ENCODE peak calls at places on chromosome 16, in ten cellular contexts. One of them, this sample, is unnamed.

GRCh38 chr16:9077001-9077809 is 14.2 kb upstream of the HAPSTR1 start:
- DNase-seq in pancreas: no peak
- DNase-seq in upper lobe of right lung: no peak
- DNase-seq in heart right ventricle: no peak
- DNase-seq in foreskin keratinocyte: peak
- DNase-seq in coronary artery: no peak
- DNase-seq in fibroblast of mammary gland: peak
- DNase-seq in testis: no peak
- DNase-seq in left lung: no peak
- DNase-seq in PC-9: peak
- DNase-seq in this sample: no peak

GRCh38 chr16:57297856-57298255 is 13.4 kb upstream of the PLLP start:
- DNase-seq in testis: no peak
- DNase-seq in upper lobe of right lung: no peak
- DNase-seq in foreskin keratinocyte: no peak
- DNase-seq in fibroblast of mammary gland: no peak
- DNase-seq in coronary artery: peak
- DNase-seq in heart right ventricle: no peak
- DNase-seq in PC-9: no peak
- DNase-seq in pancreas: no peak
- DNase-seq in left lung: no peak
- DNase-seq in this sample: no peak

GRCh38 chr16:57871457-57871856 is 69.2 kb upstream of the KIFC3 start:
- DNase-seq in upper lobe of right lung: no peak
- DNase-seq in PC-9: no peak
- DNase-seq in left lung: no peak
- DNase-seq in heart right ventricle: no peak
- DNase-seq in fibroblast of mammary gland: peak
- DNase-seq in testis: no peak
- DNase-seq in pancreas: no peak
- DNase-seq in foreskin keratinocyte: peak
- DNase-seq in coronary artery: no peak
- DNase-seq in this sample: no peak

GRCh38 chr16:50469744-50470301 is 78.4 kb upstream of the NKD1 start:
- DNase-seq in coronary artery: no peak
- DNase-seq in heart right ventricle: no peak
- DNase-seq in fibroblast of mammary gland: no peak
- DNase-seq in upper lobe of right lung: no peak
- DNase-seq in pancreas: no peak
- DNase-seq in testis: no peak
- DNase-seq in left lung: no peak
- DNase-seq in PC-9: no peak
- DNase-seq in foreskin keratinocyte: no peak
- DNase-seq in this sample: no peak

GRCh38 chr16:23962001-23962400 is 126.2 kb downstream of the PRKCB start:
- DNase-seq in testis: no peak
- DNase-seq in coronary artery: peak
- DNase-seq in fibroblast of mammary gland: no peak
- DNase-seq in heart right ventricle: no peak
- DNase-seq in foreskin keratinocyte: no peak
- DNase-seq in upper lobe of right lung: no peak
- DNase-seq in pancreas: no peak
- DNase-seq in PC-9: no peak
- DNase-seq in left lung: no peak
- DNase-seq in this sample: no peak

GRCh38 chr16:48101069-48101674 is 54.6 kb downstream of the ABCC12 start:
- DNase-seq in pancreas: peak
- DNase-seq in testis: no peak
- DNase-seq in foreskin keratinocyte: no peak
- DNase-seq in PC-9: no peak
- DNase-seq in heart right ventricle: no peak
- DNase-seq in left lung: no peak
- DNase-seq in upper lobe of right lung: no peak
- DNase-seq in coronary artery: no peak
- DNase-seq in fibroblast of mammary gland: no peak
- DNase-seq in this sample: no peak

GRCh38 chr16:85119333-85120005 is 7.2 kb upstream of the CIBAR2 start:
- DNase-seq in foreskin keratinocyte: no peak
- DNase-seq in heart right ventricle: no peak
- DNase-seq in left lung: no peak
- DNase-seq in upper lobe of right lung: no peak
- DNase-seq in pancreas: no peak
- DNase-seq in fibroblast of mammary gland: no peak
- DNase-seq in PC-9: no peak
- DNase-seq in coronary artery: no peak
- DNase-seq in testis: no peak
- DNase-seq in this sample: no peak

GRCh38 chr16:52545544-52546262 is 1.2 kb downstream of the TOX3 start:
- DNase-seq in fibroblast of mammary gland: no peak
- DNase-seq in coronary artery: no peak
- DNase-seq in testis: no peak
- DNase-seq in pancreas: no peak
- DNase-seq in foreskin keratinocyte: no peak
- DNase-seq in heart right ventricle: peak
- DNase-seq in PC-9: no peak
- DNase-seq in upper lobe of right lung: no peak
- DNase-seq in left lung: peak
- DNase-seq in this sample: no peak

GRCh38 chr16:56357765-56358322 is 67.5 kb downstream of the AMFR start:
- DNase-seq in testis: peak
- DNase-seq in heart right ventricle: no peak
- DNase-seq in coronary artery: no peak
- DNase-seq in foreskin keratinocyte: no peak
- DNase-seq in fibroblast of mammary gland: no peak
- DNase-seq in PC-9: no peak
- DNase-seq in upper lobe of right lung: peak
- DNase-seq in left lung: peak
- DNase-seq in pancreas: no peak
- DNase-seq in this sample: no peak

GRCh38 chr16:85777583-85778310 is 21.6 kb downstream of the EMC8 start:
- DNase-seq in testis: no peak
- DNase-seq in left lung: no peak
- DNase-seq in heart right ventricle: no peak
- DNase-seq in coronary artery: no peak
- DNase-seq in foreskin keratinocyte: peak
- DNase-seq in upper lobe of right lung: no peak
- DNase-seq in PC-9: peak
- DNase-seq in pancreas: no peak
- DNase-seq in fibroblast of mammary gland: peak
- DNase-seq in this sample: no peak

GRCh38 chr16:7405166-7405565 is 72.5 kb downstream of the RBFOX1 start:
- DNase-seq in coronary artery: no peak
- DNase-seq in foreskin keratinocyte: no peak
- DNase-seq in upper lobe of right lung: peak
- DNase-seq in fibroblast of mammary gland: no peak
- DNase-seq in pancreas: peak
- DNase-seq in PC-9: peak
- DNase-seq in left lung: peak
- DNase-seq in testis: peak
- DNase-seq in heart right ventricle: peak
- DNase-seq in this sample: no peak

GRCh38 chr16:23146877-23147601 is 2.2 kb downstream of the USP31 start:
- DNase-seq in left lung: no peak
- DNase-seq in testis: no peak
- DNase-seq in upper lobe of right lung: no peak
- DNase-seq in fibroblast of mammary gland: no peak
- DNase-seq in foreskin keratinocyte: no peak
- DNase-seq in pancreas: no peak
- DNase-seq in heart right ventricle: no peak
- DNase-seq in coronary artery: no peak
- DNase-seq in PC-9: no peak
- DNase-seq in this sample: no peak

GRCh38 chr16:77206533-77206932 is 7.3 kb downstream of the SYCE1L start:
- DNase-seq in left lung: no peak
- DNase-seq in heart right ventricle: no peak
- DNase-seq in testis: no peak
- DNase-seq in PC-9: no peak
- DNase-seq in foreskin keratinocyte: no peak
- DNase-seq in fibroblast of mammary gland: no peak
- DNase-seq in coronary artery: no peak
- DNase-seq in upper lobe of right lung: no peak
- DNase-seq in pancreas: no peak
- DNase-seq in this sample: no peak

GRCh38 chr16:77212736-77213541 is 13.7 kb downstream of the SYCE1L start:
- DNase-seq in foreskin keratinocyte: peak
- DNase-seq in PC-9: peak
- DNase-seq in upper lobe of right lung: peak
- DNase-seq in testis: peak
- DNase-seq in heart right ventricle: peak
- DNase-seq in left lung: no peak
- DNase-seq in coronary artery: no peak
- DNase-seq in fibroblast of mammary gland: no peak
- DNase-seq in pancreas: peak
- DNase-seq in this sample: peak

GRCh38 chr16:77208382-77208781 is 9.2 kb downstream of the SYCE1L start:
- DNase-seq in heart right ventricle: no peak
- DNase-seq in fibroblast of mammary gland: no peak
- DNase-seq in PC-9: no peak
- DNase-seq in upper lobe of right lung: no peak
- DNase-seq in pancreas: no peak
- DNase-seq in foreskin keratinocyte: no peak
- DNase-seq in testis: no peak
- DNase-seq in left lung: no peak
- DNase-seq in coronary artery: no peak
- DNase-seq in this sample: no peak

GRCh38 chr16:77211880-77212735 is 12.9 kb downstream of the SYCE1L start:
- DNase-seq in upper lobe of right lung: peak
- DNase-seq in foreskin keratinocyte: no peak
- DNase-seq in PC-9: peak
- DNase-seq in left lung: peak
- DNase-seq in heart right ventricle: peak
- DNase-seq in testis: peak
- DNase-seq in fibroblast of mammary gland: no peak
- DNase-seq in pancreas: peak
- DNase-seq in coronary artery: no peak
- DNase-seq in this sample: peak

GRCh38 chr16:77207029-77207428 is 7.8 kb downstream of the SYCE1L start:
- DNase-seq in pancreas: no peak
- DNase-seq in PC-9: no peak
- DNase-seq in testis: no peak
- DNase-seq in coronary artery: no peak
- DNase-seq in foreskin keratinocyte: no peak
- DNase-seq in fibroblast of mammary gland: no peak
- DNase-seq in left lung: no peak
- DNase-seq in upper lobe of right lung: no peak
- DNase-seq in heart right ventricle: no peak
- DNase-seq in this sample: no peak
- TF ChIP-seq CTCF in pancreas: no peak
- TF ChIP-seq CTCF in PC-9: no peak
- TF ChIP-seq CTCF in testis: no peak
- TF ChIP-seq CTCF in coronary artery: no peak
- TF ChIP-seq CTCF in foreskin keratinocyte: no peak
- TF ChIP-seq CTCF in fibroblast of mammary gland: no peak
- TF ChIP-seq CTCF in left lung: no peak
- TF ChIP-seq CTCF in upper lobe of right lung: no peak
- TF ChIP-seq CTCF in heart right ventricle: no peak
- TF ChIP-seq CTCF in this sample: no peak

GRCh38 chr16:46974352-46974751 is 878 bp upstream of the DNAJA2 start:
- DNase-seq in upper lobe of right lung: no peak
- DNase-seq in heart right ventricle: no peak
- DNase-seq in fibroblast of mammary gland: peak
- DNase-seq in testis: no peak
- DNase-seq in pancreas: no peak
- DNase-seq in PC-9: no peak
- DNase-seq in coronary artery: no peak
- DNase-seq in left lung: no peak
- DNase-seq in foreskin keratinocyte: no peak
- DNase-seq in this sample: no peak
- TF ChIP-seq CTCF in upper lobe of right lung: no peak
- TF ChIP-seq CTCF in heart right ventricle: no peak
- TF ChIP-seq CTCF in fibroblast of mammary gland: no peak
- TF ChIP-seq CTCF in testis: no peak
- TF ChIP-seq CTCF in pancreas: no peak
- TF ChIP-seq CTCF in PC-9: no peak
- TF ChIP-seq CTCF in coronary artery: no peak
- TF ChIP-seq CTCF in left lung: no peak
- TF ChIP-seq CTCF in foreskin keratinocyte: peak
- TF ChIP-seq CTCF in this sample: no peak

DNA sequence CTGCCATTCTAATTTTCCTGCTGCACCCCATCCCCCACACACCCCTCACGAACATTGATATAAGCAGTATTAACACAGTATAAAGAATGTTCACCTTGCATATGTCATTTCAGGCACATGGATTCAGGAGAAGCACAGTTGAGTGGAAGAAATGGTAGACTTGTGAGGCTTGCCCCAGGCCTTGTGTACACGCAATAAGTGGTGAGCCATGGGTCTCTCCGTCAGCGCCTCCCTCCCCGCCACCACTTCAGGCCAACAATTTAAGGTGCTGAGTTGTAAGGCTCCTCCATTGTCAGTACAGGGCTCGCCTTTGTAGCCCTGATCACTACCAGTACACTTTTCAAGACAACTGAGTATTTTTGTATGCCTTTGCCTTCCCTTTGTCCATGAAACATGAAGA is 12.2 kb upstream of the CLEC18C start:
- DNase-seq in fibroblast of mammary gland: no peak
- DNase-seq in heart right ventricle: no peak
- DNase-seq in foreskin keratinocyte: no peak
- DNase-seq in testis: peak
- DNase-seq in PC-9: no peak
- DNase-seq in upper lobe of right lung: no peak
- DNase-seq in left lung: peak
- DNase-seq in pancreas: no peak
- DNase-seq in coronary artery: peak
- DNase-seq in this sample: peak
- TF ChIP-seq CTCF in fibroblast of mammary gland: no peak
- TF ChIP-seq CTCF in heart right ventricle: no peak
- TF ChIP-seq CTCF in foreskin keratinocyte: no peak
- TF ChIP-seq CTCF in testis: no peak
- TF ChIP-seq CTCF in PC-9: no peak
- TF ChIP-seq CTCF in upper lobe of right lung: no peak
- TF ChIP-seq CTCF in left lung: no peak
- TF ChIP-seq CTCF in pancreas: no peak
- TF ChIP-seq CTCF in coronary artery: no peak
- TF ChIP-seq CTCF in this sample: no peak

GRCh38 chr16:28126684-28127620 is 63.4 kb upstream of the GSG1L start:
- DNase-seq in PC-9: no peak
- DNase-seq in coronary artery: no peak
- DNase-seq in pancreas: no peak
- DNase-seq in fibroblast of mammary gland: no peak
- DNase-seq in testis: no peak
- DNase-seq in heart right ventricle: no peak
- DNase-seq in foreskin keratinocyte: no peak
- DNase-seq in upper lobe of right lung: no peak
- DNase-seq in left lung: no peak
- DNase-seq in this sample: no peak
- TF ChIP-seq CTCF in PC-9: no peak
- TF ChIP-seq CTCF in coronary artery: no peak
- TF ChIP-seq CTCF in pancreas: no peak
- TF ChIP-seq CTCF in fibroblast of mammary gland: no peak
- TF ChIP-seq CTCF in testis: no peak
- TF ChIP-seq CTCF in heart right ventricle: no peak
- TF ChIP-seq CTCF in foreskin keratinocyte: no peak
- TF ChIP-seq CTCF in upper lobe of right lung: no peak
- TF ChIP-seq CTCF in left lung: no peak
- TF ChIP-seq CTCF in this sample: no peak

GRCh38 chr16:19980866-19981265 is 92.8 kb downstream of the GPR139 start:
- DNase-seq in PC-9: no peak
- DNase-seq in fibroblast of mammary gland: peak
- DNase-seq in pancreas: peak
- DNase-seq in foreskin keratinocyte: no peak
- DNase-seq in coronary artery: no peak
- DNase-seq in heart right ventricle: no peak
- DNase-seq in left lung: no peak
- DNase-seq in testis: peak
- DNase-seq in upper lobe of right lung: no peak
- DNase-seq in this sample: no peak
- TF ChIP-seq CTCF in PC-9: peak
- TF ChIP-seq CTCF in fibroblast of mammary gland: peak
- TF ChIP-seq CTCF in pancreas: peak
- TF ChIP-seq CTCF in foreskin keratinocyte: peak
- TF ChIP-seq CTCF in coronary artery: no peak
- TF ChIP-seq CTCF in heart right ventricle: peak
- TF ChIP-seq CTCF in left lung: no peak
- TF ChIP-seq CTCF in testis: peak
- TF ChIP-seq CTCF in upper lobe of right lung: peak
- TF ChIP-seq CTCF in this sample: peak